ENCODE peak calls at places on chromosomes 1 and 21, in six cellular contexts. R is left ventricle myocardium inferior; T is EH; M is GM23338; J is stimulated activated effector memory CD8-positive, alpha-beta T cell treated with anti-CD3 and anti-CD28 coated beads, Interleukin-12 subunit alpha, Interleukin-12 subunit beta, amount 100 ng/mL, for 72 hours; N is MCF 10A. Y is an unnamed sample.

GRCh38 chr1:234968470-234968869 is 160.2 kb downstream of the TOMM20 start:
- DNase-seq in R (no peak), N (peak; percentile 55), M (no peak), T (no peak), J (no peak), Y (no peak)

GRCh38 chr21:32726742-32727477 is 903 bp downstream of the SYNJ1 start:
- DNase-seq in M (peak; percentile 25), J (peak; percentile 74), N (peak; percentile 43), R (peak; percentile 18), T (peak; percentile 42), Y (peak; percentile 38)

GRCh38 chr1:43358121-43358745 is 548 bp upstream of the CDC20 start:
- DNase-seq in T (peak; percentile 58), R (no peak), N (peak; percentile 58), M (peak; percentile 82), J (peak; percentile 61), Y (peak; percentile 89)

GRCh38 chr1:182629674-182630073 is 25.5 kb upstream of the RGS16 start:
- DNase-seq in T (no peak), J (peak; percentile 90), N (no peak), M (no peak), R (no peak), Y (no peak)

GRCh38 chr1:5972198-5972520 is 20.1 kb downstream of the NPHP4 start:
- DNase-seq in J (no peak), R (no peak), N (no peak), M (no peak), T (no peak), Y (no peak)

GRCh38 chr1:36284061-36284460 is 22.1 kb upstream of the SH3D21 start:
- DNase-seq in N (no peak), R (no peak), J (no peak), M (no peak), T (peak; percentile 47), Y (no peak)

GRCh38 chr21:41377715-41378114 is 15.9 kb downstream of the MX2 start:
- DNase-seq in M (peak; percentile 21), T (no peak), R (no peak), N (no peak), J (no peak), Y (no peak)

GRCh38 chr1:39269791-39270342 is 65.4 kb downstream of the MACF1 start:
- DNase-seq in J (peak; percentile 54), N (peak; percentile 77), M (no peak), T (peak; percentile 74), R (no peak), Y (peak; percentile 76)

GRCh38 chr1:59879556-59879955 is 47.0 kb downstream of the CYP2J2 start:
- DNase-seq in N (peak; percentile 71), M (peak; percentile 89), T (peak; percentile 60), R (peak; percentile 46), J (no peak), Y (peak; percentile 78)

GRCh38 chr21:26138615-26139257 is 31.8 kb downstream of the APP start:
- DNase-seq in R (no peak), J (no peak), M (no peak), T (no peak), N (peak; percentile 20), Y (no peak)

GRCh38 chr1:206744683-206745082 is 25.9 kb upstream of the IL19 start:
- DNase-seq in N (no peak), T (peak; percentile 35), J (no peak), R (no peak), M (no peak), Y (no peak)

GRCh38 chr1:234638832-234639799 is 29.1 kb upstream of the IRF2BP2 start:
- DNase-seq in M (no peak), R (no peak), N (no peak), J (no peak), T (no peak), Y (no peak)

GRCh38 chr1:203129501-203130231 is 2.1 kb downstream of the ADORA1 start:
- DNase-seq in T (no peak), N (peak; percentile 34), R (peak; percentile 76), J (no peak), M (no peak), Y (no peak)

GRCh38 chr1:46128336-46128735 is 4.1 kb downstream of the PIK3R3 start:
- DNase-seq in R (no peak), N (peak; percentile 60), M (no peak), T (peak; percentile 65), J (no peak), Y (no peak)

GRCh38 chr21:46388206-46388880 is 64.4 kb downstream of the PCNT start:
- DNase-seq in M (no peak), J (no peak), R (no peak), N (no peak), T (no peak), Y (no peak)

GRCh38 chr1:10738125-10738746 is 58.2 kb downstream of the CASZ1 start:
- DNase-seq in N (no peak), T (no peak), J (no peak), M (peak; percentile 49), R (no peak), Y (no peak)

GRCh38 chr1:26833432-26834405 is 7.2 kb downstream of the ZDHHC18 start:
- DNase-seq in M (no peak), T (no peak), R (peak; percentile 30), J (peak; percentile 88), N (no peak), Y (no peak)

GRCh38 chr1:17507916-17508315 is 31.6 kb upstream of the ARHGEF10L start:
- DNase-seq in R (no peak), J (no peak), M (peak; percentile 66), N (no peak), T (no peak), Y (peak; percentile 47)

GRCh38 chr1:46757256-46757955 is 38.5 kb upstream of the EFCAB14 start:
- DNase-seq in N (peak; percentile 76), J (no peak), M (peak; percentile 67), T (no peak), R (no peak), Y (peak; percentile 73)